ENCODE peak calls at places on chromosomes 3 and 15, in nine cellular contexts. T is DMS153; P is activated naive CD8-positive, alpha-beta T cell treated with anti-CD3 and anti-CD28 coated beads, Interleukin-2, amount 50 U/mL, for 24 hours; Z is A549; A is left lung; Q is NCI-H1417 treated with DMSO at 0.1 percent for 48 hours; E is GM04503; R is RWPE1; N is NCI-H774. D is an unnamed sample.

GRCh38 chr3:105821433-105821832 is 47.4 kb downstream of the CBLB start:
- DNase-seq in R (no peak), Z (no peak), Q (no peak), P (no peak), A (no peak), T (no peak), E (no peak), N (no peak), D (no peak)

GRCh38 chr3:62433396-62433795 is 60.0 kb upstream of the FEZF2 start:
- DNase-seq in N (no peak), T (no peak), E (no peak), Q (no peak), R (no peak), P (no peak), A (no peak), Z (no peak), D (no peak)

GRCh38 chr3:80035021-80035420 is 267.2 kb upstream of the ROBO1 start:
- DNase-seq in T (no peak), P (no peak), N (no peak), Z (no peak), E (no peak), R (no peak), A (no peak), Q (no peak), D (no peak)

GRCh38 chr15:25268166-25268565 is 170.7 kb downstream of the UBE3A start:
- DNase-seq in T (no peak), E (no peak), Z (peak), A (no peak), P (no peak), N (no peak), Q (no peak), R (no peak), D (no peak)

GRCh38 chr3:47857151-47857550 is 54.2 kb downstream of the DHX30 start:
- DNase-seq in P (no peak), N (no peak), Z (no peak), A (no peak), E (no peak), R (no peak), Q (no peak), T (no peak), D (no peak)

GRCh38 chr3:159196316-159196715 is 394.5 kb downstream of the MFSD1 start:
- DNase-seq in Q (no peak), Z (no peak), A (no peak), T (no peak), E (no peak), R (no peak), P (no peak), N (no peak), D (no peak)

GRCh38 chr3:138389144-138389601 is 40.8 kb downstream of the MRAS start:
- DNase-seq in R (no peak), Q (no peak), E (no peak), P (no peak), A (no peak), Z (no peak), N (no peak), T (no peak), D (no peak)

GRCh38 chr3:32106929-32107362 is 526 bp downstream of the GPD1L start:
- DNase-seq in A (peak), E (no peak), Z (peak), T (no peak), R (peak), N (no peak), P (no peak), Q (no peak), D (no peak)

GRCh38 chr15:56242576-56243116 is 1.0 kb downstream of the RFX7 start:
- DNase-seq in Q (no peak), P (no peak), R (peak), A (no peak), T (no peak), E (no peak), N (no peak), Z (no peak), D (no peak)

GRCh38 chr3:185724761-185725160 is 100.1 kb downstream of the IGF2BP2 start:
- DNase-seq in N (no peak), Q (no peak), A (no peak), Z (no peak), R (no peak), E (no peak), P (no peak), T (no peak), D (no peak)

GRCh38 chr3:114848087-114848486 is 299.0 kb downstream of the ZBTB20 start:
- DNase-seq in T (no peak), A (no peak), N (no peak), R (no peak), P (no peak), Z (no peak), Q (no peak), E (no peak), D (no peak)

GRCh38 chr3:27666708-27667107 is 55.4 kb downstream of the EOMES start:
- DNase-seq in Z (peak), P (peak), R (no peak), E (no peak), Q (no peak), A (peak), N (no peak), T (no peak), D (peak)

GRCh38 chr3:159170436-159171003 is 368.7 kb downstream of the MFSD1 start:
- DNase-seq in E (peak), Z (no peak), Q (no peak), N (no peak), T (no peak), R (no peak), P (no peak), A (no peak), D (no peak)

GRCh38 chr3:194075802-194076460 is 60.0 kb upstream of the HES1 start:
- DNase-seq in P (no peak), R (no peak), N (peak), T (no peak), Q (no peak), A (peak), E (no peak), Z (peak), D (no peak)

GRCh38 chr15:79003301-79003700 is 58.5 kb upstream of the CTSH start:
- DNase-seq in P (no peak), T (no peak), E (no peak), Z (no peak), A (no peak), Q (no peak), N (no peak), R (no peak), D (no peak)

GRCh38 chr3:10950476-10951294 is 41.9 kb upstream of the SLC6A1 start:
- DNase-seq in E (peak), P (no peak), Z (peak), T (no peak), N (no peak), R (peak), A (no peak), Q (no peak), D (no peak)

GRCh38 chr15:59104912-59105732 is at the start of gene CCNB2:
- DNase-seq in A (peak), T (peak), R (peak), Z (peak), Q (peak), N (peak), P (peak), E (peak), D (peak)

GRCh38 chr3:47410801-47411646 is 30.2 kb downstream of the PTPN23 start:
- DNase-seq in N (no peak), R (no peak), Q (no peak), A (no peak), P (no peak), T (no peak), Z (no peak), E (no peak), D (peak)

GRCh38 chr3:186882881-186883685 is 40.6 kb downstream of the ADIPOQ start:
- DNase-seq in A (no peak), R (peak), P (peak), N (no peak), Z (peak), E (peak), T (no peak), Q (no peak), D (no peak)

GRCh38 chr3:65575376-65575840 is 463.3 kb downstream of the MAGI1 start:
- DNase-seq in P (no peak), R (peak), Z (peak), E (peak), T (no peak), Q (no peak), N (no peak), A (no peak), D (no peak)

GRCh38 chr3:172203522-172204258 is 164.3 kb downstream of the FNDC3B start:
- DNase-seq in N (peak), T (peak), R (no peak), Z (peak), E (no peak), P (no peak), A (no peak), Q (no peak), D (no peak)

GRCh38 chr15:41892621-41893421 is 1.0 kb downstream of the SPTBN5 start:
- DNase-seq in P (peak), R (no peak), A (no peak), E (no peak), T (no peak), Q (no peak), Z (no peak), N (peak), D (no peak)

GRCh38 chr3:196624907-196625306 is 14.6 kb upstream of the NRROS start:
- DNase-seq in Q (no peak), P (no peak), N (no peak), T (no peak), A (no peak), Z (no peak), E (no peak), R (no peak), D (no peak)

GRCh38 chr3:156681003-156681402 is 6.6 kb downstream of the TIPARP start:
- DNase-seq in P (no peak), Q (peak), E (peak), A (no peak), T (peak), Z (peak), R (peak), N (peak), D (peak)

GRCh38 chr3:193762657-193763056 is 169.6 kb downstream of the OPA1 start:
- DNase-seq in T (no peak), P (no peak), A (no peak), E (no peak), R (no peak), Q (no peak), N (no peak), Z (no peak), D (no peak)

GRCh38 chr15:41860049-41860828 is 21.6 kb downstream of the PLA2G4B start:
- DNase-seq in E (no peak), T (no peak), R (no peak), A (no peak), N (no peak), P (no peak), Z (no peak), Q (no peak), D (no peak)

GRCh38 chr3:63607716-63608115 is 44.8 kb upstream of the SNTN start:
- DNase-seq in N (no peak), Q (no peak), T (no peak), E (no peak), R (no peak), Z (no peak), P (no peak), A (no peak), D (no peak)

GRCh38 chr3:53592862-53593261 is 98.5 kb downstream of the CACNA1D start:
- DNase-seq in Z (no peak), Q (no peak), E (no peak), T (no peak), N (no peak), P (no peak), A (no peak), R (no peak), D (peak)

GRCh38 chr3:186849392-186849975 is 7.0 kb downstream of the ADIPOQ start:
- DNase-seq in E (no peak), R (peak), N (no peak), Q (peak), A (no peak), T (peak), Z (peak), P (no peak), D (peak)